ENCODE peak calls at places on chromosomes 16 and 17, in five cellular contexts. K is prostate gland, G is progenitor cell of endocrine pancreas, L is HCT116, U is activated B cell treated with CpG ODN at 0.5 μM for 24 hours. R is an unnamed sample.
A peak's percentile ranks its signal among the peaks of the same experiment; 100 is the strongest.

GRCh38 chr17:19646788-19647696 is 1.5 kb upstream of the ALDH3A2 start:
- DNase-seq in K (no peak), G (no peak), L (peak; percentile 52), U (no peak), R (no peak)

GRCh38 chr17:68378202-68379149 is 78.8 kb downstream of the WIPI1 start:
- DNase-seq in K (peak; percentile 90), G (no peak), L (peak; percentile 63), U (no peak), R (peak; percentile 89)

GRCh38 chr17:60506312-60506711 is 19.7 kb downstream of the APPBP2 start:
- DNase-seq in K (no peak), G (no peak), L (no peak), U (no peak), R (no peak)

GRCh38 chr16:12971216-12971615 is 69.8 kb downstream of the SHISA9 start:
- DNase-seq in K (no peak), G (no peak), L (no peak), U (no peak), R (no peak)

GRCh38 chr16:25031441-25032307 is 16.5 kb upstream of the ARHGAP17 start:
- DNase-seq in K (peak; percentile 90), G (peak; percentile 77), L (peak; percentile 93), U (peak; percentile 69), R (peak; percentile 87)

GRCh38 chr17:72812823-72813222 is 279.7 kb downstream of the SLC39A11 start:
- DNase-seq in K (no peak), G (no peak), L (peak; percentile 51), U (no peak), R (no peak)

GRCh38 chr17:1590031-1590746 is 27.6 kb upstream of the PITPNA start:
- DNase-seq in K (no peak), G (no peak), L (peak; percentile 86), U (no peak), R (peak; percentile 42)

GRCh38 chr17:79223471-79223870 is 148.8 kb downstream of the ENGASE start:
- DNase-seq in K (no peak), G (no peak), L (no peak), U (no peak), R (no peak)

GRCh38 chr16:6032438-6032837 is 934.8 kb upstream of the EEF2KMT start:
- DNase-seq in K (no peak), G (no peak), L (no peak), U (no peak), R (no peak)

GRCh38 chr17:1714488-1714979 is 4.4 kb upstream of the TLCD2 start:
- DNase-seq in K (peak; percentile 93), G (peak; percentile 86), L (peak; percentile 74), U (no peak), R (peak; percentile 97)

GRCh38 chr17:27244481-27245223 is 49.3 kb upstream of the WSB1 start:
- DNase-seq in K (peak; percentile 78), G (no peak), L (no peak), U (no peak), R (peak; percentile 88)

GRCh38 chr17:79035686-79036085 is 11.7 kb downstream of the C1QTNF1 start:
- DNase-seq in K (no peak), G (no peak), L (no peak), U (no peak), R (no peak)

GRCh38 chr17:57957886-57958285 is 2.7 kb upstream of the CUEDC1 start:
- DNase-seq in K (no peak), G (no peak), L (no peak), U (no peak), R (no peak)

GRCh38 chr17:40399185-40399584 is 18.5 kb downstream of the TOP2A start:
- DNase-seq in K (no peak), G (no peak), L (peak; percentile 32), U (no peak), R (peak; percentile 34)

GRCh38 chr16:53999841-54000240 is 286.7 kb downstream of the IRX3 start:
- DNase-seq in K (no peak), G (no peak), L (no peak), U (no peak), R (peak; percentile 19)

GRCh38 chr16:69087161-69087581 is 18.3 kb upstream of the HAS3 start:
- DNase-seq in K (no peak), G (no peak), L (no peak), U (no peak), R (no peak)

GRCh38 chr16:1305823-1306222 is 3.6 kb upstream of the UBE2I start:
- DNase-seq in K (no peak), G (no peak), L (no peak), U (no peak), R (no peak)

GRCh38 chr17:50129946-50130777 is at the start of gene SAMD14:
- DNase-seq in K (no peak), G (no peak), L (no peak), U (peak; percentile 51), R (no peak)

GRCh38 chr16:65038125-65038524 is 83.7 kb downstream of the CDH11 start:
- DNase-seq in K (no peak), G (no peak), L (no peak), U (no peak), R (no peak)

GRCh38 chr17:39236383-39236927 is 10.7 kb upstream of the STAC2 start:
- DNase-seq in K (no peak), G (no peak), L (no peak), U (no peak), R (no peak)

GRCh38 chr16:72833491-72833890 is 214.4 kb downstream of the ZFHX3 start:
- DNase-seq in K (no peak), G (no peak), L (no peak), U (no peak), R (no peak)

GRCh38 chr16:72835041-72835440 is 212.9 kb downstream of the ZFHX3 start:
- DNase-seq in K (no peak), G (no peak), L (no peak), U (no peak), R (no peak)

GRCh38 chr16:72833969-72834368 is 214.0 kb downstream of the ZFHX3 start:
- DNase-seq in K (no peak), G (no peak), L (no peak), U (no peak), R (no peak)

GRCh38 chr16:72836181-72836580 is 211.7 kb downstream of the ZFHX3 start:
- DNase-seq in K (peak; percentile 85), G (no peak), L (no peak), U (no peak), R (no peak)

DNA sequence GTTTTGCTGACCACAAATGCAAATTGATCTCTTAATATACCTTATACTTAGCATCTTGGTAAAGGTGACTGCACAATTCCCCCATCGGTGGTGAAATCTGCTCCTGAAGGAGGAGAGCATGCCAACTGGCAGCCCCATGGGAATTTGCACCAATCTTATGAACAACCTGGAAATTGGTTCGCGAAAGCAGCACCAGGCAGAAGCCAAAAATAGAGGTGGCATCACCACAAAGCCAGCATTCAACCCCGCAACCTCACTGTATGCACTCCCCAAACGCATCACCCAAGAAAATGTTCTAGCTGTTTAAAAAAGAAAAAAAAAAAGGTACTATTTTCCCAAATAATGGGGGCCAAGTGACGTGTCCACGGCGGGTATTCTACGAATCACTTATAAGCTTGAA is 213.4 kb downstream of the ZFHX3 start:
- DNase-seq in K (no peak), G (no peak), L (no peak), U (no peak), R (no peak)
- TF ChIP-seq CTCF in K (no peak), G (no peak), L (no peak), U (no peak), R (no peak)

GRCh38 chr17:81808778-81809555 is 5.0 kb downstream of the GCGR start:
- DNase-seq in K (no peak), G (no peak), L (no peak), U (no peak), R (no peak)
- TF ChIP-seq CTCF in K (no peak), G (no peak), L (no peak), U (no peak), R (no peak)

DNA sequence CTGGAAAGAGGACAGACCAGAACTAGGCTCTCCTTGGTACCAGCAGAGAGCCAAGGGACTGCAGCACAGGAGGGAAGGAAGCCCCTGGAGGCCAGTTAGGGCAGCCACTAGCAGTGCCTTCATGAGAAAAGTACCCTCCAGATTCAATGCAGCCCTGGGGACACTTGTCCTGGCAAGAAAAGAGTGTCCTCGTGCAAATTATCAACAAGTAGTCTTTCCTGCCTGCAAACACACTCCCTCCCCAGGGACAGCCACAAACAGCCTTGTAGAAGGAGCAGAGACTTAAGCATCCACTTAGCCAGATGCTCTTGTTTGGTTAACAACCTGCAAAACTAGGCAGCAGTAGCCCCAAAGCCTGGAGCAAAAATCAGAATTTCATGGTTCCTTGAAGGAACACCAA is 24.3 kb downstream of the CENPV start:
- DNase-seq in K (no peak), G (no peak), L (no peak), U (no peak), R (no peak)
- TF ChIP-seq CTCF in K (no peak), G (no peak), L (no peak), U (no peak), R (peak; percentile 13)

DNA sequence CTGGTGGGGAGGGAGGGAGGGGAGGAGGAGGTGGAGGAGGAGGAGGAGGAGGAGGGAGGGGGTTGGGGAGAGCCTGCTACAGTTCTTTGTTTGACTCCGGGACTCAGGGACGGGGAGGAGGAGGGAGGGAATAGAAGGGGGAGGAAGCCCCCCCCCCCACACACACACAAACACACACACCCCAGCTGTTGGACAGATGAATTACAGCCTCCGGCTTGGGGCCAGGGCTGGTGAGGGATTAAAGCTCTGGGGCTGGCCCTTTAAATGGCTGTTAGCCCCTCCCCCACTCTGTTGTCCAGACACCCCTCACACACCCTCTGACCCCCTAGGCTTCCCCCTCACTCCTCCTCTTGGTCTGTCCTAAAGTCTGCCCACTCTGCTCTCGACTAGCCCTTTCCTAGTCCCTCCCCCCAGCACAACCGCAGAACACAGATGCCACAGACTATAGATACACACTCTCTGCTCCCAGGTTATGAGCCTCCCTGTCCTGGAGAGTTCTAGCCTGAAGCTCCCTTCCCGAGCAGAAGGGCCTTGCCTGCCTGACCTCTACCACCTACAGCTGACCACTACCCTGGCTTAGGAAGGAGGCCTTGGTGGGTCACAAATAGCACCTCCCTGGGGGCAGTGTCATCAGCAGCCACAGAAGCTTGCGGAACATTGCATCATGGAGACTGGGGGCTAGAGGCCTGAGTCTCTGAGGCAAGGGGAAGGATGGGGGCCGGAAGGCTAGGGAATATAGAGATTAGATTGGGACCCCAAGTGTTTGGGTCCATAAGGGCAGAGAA is 4.5 kb downstream of the KDM6B start:
- DNase-seq in K (no peak), G (no peak), L (no peak), U (no peak), R (no peak)
- TF ChIP-seq CTCF in K (no peak), G (no peak), L (no peak), U (no peak), R (no peak)

DNA sequence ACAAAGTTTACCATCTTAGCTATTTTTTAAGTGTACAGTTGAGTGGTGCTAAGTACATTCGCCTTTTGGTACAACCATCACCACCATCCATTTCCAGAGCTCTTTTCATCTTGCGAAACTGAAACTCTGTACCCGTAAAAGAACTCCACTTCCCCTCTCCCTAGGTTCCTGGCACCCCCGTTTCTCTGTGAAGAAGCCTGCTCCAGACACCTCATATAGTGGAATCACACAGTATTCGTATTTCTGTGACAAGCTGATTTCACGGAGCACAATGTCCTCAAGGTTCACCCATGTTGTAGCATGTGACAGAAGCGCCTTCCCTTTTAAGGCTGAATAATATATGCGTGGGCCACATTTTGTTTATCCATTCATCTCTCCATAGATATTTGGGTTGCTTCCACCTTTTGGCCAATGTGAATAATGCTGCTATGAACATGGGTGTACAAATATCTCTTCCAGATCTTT is 54.2 kb upstream of the MAP3K14 start:
- DNase-seq in K (no peak), G (no peak), L (peak; percentile 56), U (peak; percentile 4), R (no peak)
- TF ChIP-seq CTCF in K (no peak), G (no peak), L (no peak), U (no peak), R (no peak)

R was measured in AG09319.